ENCODE peak calls at places on chromosomes 6 and 20, in four cellular contexts. W, X, A and K are unnamed samples.

GRCh38 chr20:31587545-31588389 is 17.3 kb upstream of the ID1 start:
- DNase-seq in W (peak), X (peak), A (no peak), K (peak)

GRCh38 chr6:167892835-167893234 is 66.1 kb downstream of the AFDN start:
- DNase-seq in W (no peak), X (no peak), A (no peak), K (no peak)

GRCh38 chr20:21505810-21506530 is 7.9 kb downstream of the NKX2-2 start:
- DNase-seq in W (peak), X (peak), A (peak), K (peak)

GRCh38 chr6:165825416-165825815 is 162.4 kb upstream of the PDE10A start:
- DNase-seq in W (no peak), X (no peak), A (no peak), K (no peak)

GRCh38 chr6:110590821-110591351 is 114.5 kb upstream of the SLC22A16 start:
- DNase-seq in W (peak), X (peak), A (peak), K (no peak)

GRCh38 chr6:111724505-111724904 is 118.8 kb upstream of the TRAF3IP2 start:
- DNase-seq in W (no peak), X (no peak), A (no peak), K (no peak)

GRCh38 chr20:31721408-31722332 is 998 bp downstream of the BCL2L1 start:
- DNase-seq in W (no peak), X (no peak), A (no peak), K (no peak)

GRCh38 chr6:26389349-26389799 is 6.5 kb downstream of the BTN2A2 start:
- DNase-seq in W (no peak), X (no peak), A (no peak), K (no peak)

GRCh38 chr20:36777152-36777551 is 3.6 kb upstream of the DSN1 start:
- DNase-seq in W (no peak), X (no peak), A (no peak), K (no peak)

GRCh38 chr20:40241944-40242343 is 447.1 kb downstream of the MAFB start:
- DNase-seq in W (no peak), X (no peak), A (no peak), K (no peak)

GRCh38 chr6:137631323-137631722 is 137.1 kb upstream of the OLIG3 start:
- DNase-seq in W (no peak), X (no peak), A (no peak), K (no peak)

GRCh38 chr6:83824388-83824801 is 28.8 kb upstream of the RIPPLY2 start:
- DNase-seq in W (no peak), X (peak), A (peak), K (no peak)

GRCh38 chr20:39968495-39968894 is 720.5 kb downstream of the MAFB start:
- DNase-seq in W (no peak), X (no peak), A (no peak), K (no peak)

GRCh38 chr6:169663468-169663867 is 38.4 kb downstream of the WDR27 start:
- DNase-seq in W (no peak), X (no peak), A (no peak), K (no peak)

GRCh38 chr6:43451939-43452338 is 3.4 kb downstream of the DLK2 start:
- DNase-seq in W (no peak), X (no peak), A (no peak), K (no peak)

GRCh38 chr20:46013826-46014516 is 5.3 kb downstream of the MMP9 start:
- DNase-seq in W (peak), X (peak), A (peak), K (peak)

GRCh38 chr6:7154341-7155139 is 46.8 kb downstream of the RREB1 start:
- DNase-seq in W (no peak), X (no peak), A (no peak), K (no peak)

GRCh38 chr20:15654208-15654649 is 919.0 kb downstream of the KIF16B start:
- DNase-seq in W (peak), X (peak), A (peak), K (peak)

GRCh38 chr20:34720266-34720665 is 16.1 kb downstream of the TP53INP2 start:
- DNase-seq in W (no peak), X (no peak), A (peak), K (no peak)

DNA sequence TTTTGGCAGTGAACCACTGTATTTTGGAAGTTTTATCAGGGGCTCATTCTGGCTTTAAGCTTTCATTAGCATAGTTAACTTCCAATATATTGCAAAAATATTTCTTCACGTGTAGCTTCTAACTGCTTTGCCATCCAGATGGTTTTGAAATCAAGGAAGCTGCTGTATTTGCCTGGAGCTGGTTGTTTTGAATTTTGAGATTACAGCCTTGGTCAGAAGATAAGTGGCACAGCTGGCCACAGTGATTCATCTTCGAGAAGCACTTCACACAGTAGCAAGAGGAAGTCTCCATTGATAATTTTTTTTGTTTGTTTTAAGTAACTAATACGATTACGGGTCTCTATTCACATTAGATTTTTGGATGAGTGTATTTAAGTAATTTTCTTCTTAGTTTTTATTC is 3.8 kb downstream of the APCDD1L start:
- DNase-seq in W (peak), X (peak), A (peak), K (peak)
- H3K4me3 ChIP-seq in W (no peak), X (no peak), A (no peak), K (no peak)

DNA sequence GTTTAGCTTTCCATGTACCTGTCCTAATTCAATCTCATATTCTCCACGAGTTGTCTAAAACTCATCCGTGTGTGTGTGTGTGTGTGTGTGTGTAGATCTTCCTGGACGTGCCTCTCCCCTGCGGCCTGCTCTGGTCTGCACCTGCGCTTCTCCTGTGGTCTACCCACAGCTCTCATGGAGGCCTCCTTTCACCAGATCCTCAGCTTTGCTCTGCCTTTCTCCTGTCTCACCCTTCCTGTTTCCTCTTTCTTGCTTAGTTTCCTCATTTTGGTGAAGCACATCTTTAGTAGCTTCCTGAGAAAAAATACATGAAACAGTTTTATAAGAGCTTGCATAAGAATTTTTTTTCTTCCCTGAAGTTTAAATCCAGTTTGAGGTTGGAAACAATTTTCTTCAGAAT is 18.1 kb downstream of the SLX4IP start:
- DNase-seq in W (no peak), X (no peak), A (no peak), K (no peak)
- H3K9ac ChIP-seq in W (no peak), X (no peak), A (no peak), K (no peak)

GRCh38 chr6:1388081-1388926 is 1.1 kb upstream of the FOXF2 start:
- DNase-seq in W (peak), X (no peak), A (peak), K (peak)

GRCh38 chr6:1390805-1391511 is 1.6 kb downstream of the FOXF2 start:
- DNase-seq in W (peak), X (peak), A (peak), K (peak)

GRCh38 chr6:1388927-1389790 is at the start of gene FOXF2:
- DNase-seq in W (peak), X (peak), A (no peak), K (peak)

GRCh38 chr6:1390071-1390804 is 862 bp downstream of the FOXF2 start:
- DNase-seq in W (peak), X (peak), A (peak), K (peak)

DNA sequence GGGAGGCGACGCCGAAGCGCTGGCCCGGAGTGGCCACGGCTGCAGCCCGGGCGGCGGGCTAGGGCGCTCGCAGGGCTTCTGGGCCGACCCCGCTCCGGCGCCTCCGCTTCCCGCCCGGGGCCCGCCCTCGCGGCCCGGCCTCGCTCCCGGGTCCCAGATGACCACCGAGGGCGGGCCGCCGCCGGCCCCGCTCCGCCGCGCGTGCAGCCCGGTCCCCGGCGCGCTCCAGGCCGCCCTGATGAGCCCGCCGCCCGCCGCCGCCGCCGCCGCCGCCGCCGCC is 355 bp downstream of the FOXF2 start:
- DNase-seq in W (no peak), X (no peak), A (no peak), K (no peak)
- H3K4me3 ChIP-seq in W (no peak), X (peak), A (peak), K (peak)

GRCh38 chr6:97630592-97630991 is 347.6 kb upstream of the MMS22L start:
- DNase-seq in W (no peak), X (peak), A (peak), K (no peak)
- H3K9ac ChIP-seq in W (no peak), X (no peak), A (no peak), K (no peak)

GRCh38 chr20:47481330-47482216 is 20.1 kb upstream of the NCOA3 start:
- DNase-seq in W (no peak), X (no peak), A (no peak), K (no peak)
- H3K4me3 ChIP-seq in W (no peak), X (no peak), A (no peak), K (no peak)

DNA sequence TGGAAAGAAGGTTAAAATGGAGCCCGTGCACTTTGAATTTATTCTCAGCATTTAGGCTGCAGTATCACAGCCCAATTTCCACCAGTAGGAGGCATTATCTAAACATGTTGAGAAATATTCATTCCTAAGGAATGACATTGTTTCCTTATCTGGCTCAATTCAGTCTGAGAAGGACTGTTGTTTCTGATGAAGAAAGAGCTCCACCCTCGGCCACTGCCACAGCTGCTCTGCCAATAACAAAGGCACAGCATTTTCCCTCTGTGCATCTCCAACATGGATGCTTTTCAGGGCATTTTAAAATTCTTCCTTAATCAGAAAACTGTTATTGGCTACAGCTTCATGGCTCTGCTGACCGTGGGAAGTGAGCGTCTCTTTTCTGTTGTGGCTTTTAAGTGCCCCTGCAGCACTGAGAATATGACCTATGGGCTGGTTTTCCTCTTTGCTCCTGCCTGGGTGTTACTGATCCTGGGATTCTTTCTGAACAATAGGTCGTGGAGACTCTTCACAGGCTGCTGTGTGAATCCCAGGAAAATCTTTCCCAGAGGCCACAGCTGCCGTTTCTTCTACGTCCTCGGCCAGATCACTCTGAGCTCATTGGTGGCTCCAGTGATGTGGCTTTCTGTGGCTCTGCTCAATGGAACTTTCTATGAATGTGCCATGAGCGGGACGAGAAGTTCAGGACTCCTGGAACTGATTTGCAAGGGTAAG is at the start of gene CALHM5:
- DNase-seq in W (peak), X (peak), A (peak), K (peak)
- H3K9ac ChIP-seq in W (peak), X (peak), A (peak), K (peak)

DNA sequence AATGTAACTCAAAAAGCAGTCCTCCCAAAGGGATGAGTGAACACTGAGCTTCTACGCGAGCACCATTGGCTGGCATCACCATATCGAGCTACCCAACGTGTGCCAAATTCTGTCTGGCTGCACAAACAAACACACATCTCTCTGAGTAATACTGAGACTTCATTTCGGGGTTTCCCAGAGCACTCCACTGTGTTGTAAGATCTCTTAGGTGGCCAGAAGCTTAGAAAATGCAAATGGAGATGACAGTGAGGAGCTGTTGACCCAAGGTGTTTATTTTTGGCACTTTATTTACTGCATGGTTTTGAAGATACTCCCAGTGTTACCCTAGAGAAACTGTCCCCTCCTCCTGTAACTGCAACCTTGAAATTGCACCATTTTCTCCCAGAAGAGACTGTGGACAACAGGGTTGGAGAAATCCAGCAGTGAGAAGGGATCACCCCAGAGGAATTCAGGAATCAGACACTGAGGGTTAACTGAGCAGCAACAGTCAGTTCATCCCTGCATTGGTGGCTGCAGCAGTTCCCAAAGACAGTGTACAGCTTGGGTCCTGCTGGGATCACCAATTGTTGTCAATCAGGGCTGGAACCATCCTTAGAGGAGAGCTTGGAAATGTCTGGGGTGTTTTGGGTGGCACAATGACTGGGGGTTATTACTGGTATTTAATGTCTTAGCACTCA is 1.0 kb upstream of the RIPOR2 start:
- DNase-seq in W (no peak), X (peak), A (peak), K (no peak)
- H3K4me3 ChIP-seq in W (no peak), X (no peak), A (no peak), K (no peak)

GRCh38 chr20:13148402-13148801 is 72.7 kb upstream of the ISM1 start:
- DNase-seq in W (no peak), X (no peak), A (no peak), K (no peak)

GRCh38 chr20:13147071-13147961 is 73.8 kb upstream of the ISM1 start:
- DNase-seq in W (no peak), X (no peak), A (no peak), K (peak)

GRCh38 chr20:13148961-13149360 is 72.1 kb upstream of the ISM1 start:
- DNase-seq in W (no peak), X (no peak), A (no peak), K (no peak)

GRCh38 chr20:13149371-13149770 is 71.7 kb upstream of the ISM1 start:
- DNase-seq in W (no peak), X (peak), A (no peak), K (peak)

DNA sequence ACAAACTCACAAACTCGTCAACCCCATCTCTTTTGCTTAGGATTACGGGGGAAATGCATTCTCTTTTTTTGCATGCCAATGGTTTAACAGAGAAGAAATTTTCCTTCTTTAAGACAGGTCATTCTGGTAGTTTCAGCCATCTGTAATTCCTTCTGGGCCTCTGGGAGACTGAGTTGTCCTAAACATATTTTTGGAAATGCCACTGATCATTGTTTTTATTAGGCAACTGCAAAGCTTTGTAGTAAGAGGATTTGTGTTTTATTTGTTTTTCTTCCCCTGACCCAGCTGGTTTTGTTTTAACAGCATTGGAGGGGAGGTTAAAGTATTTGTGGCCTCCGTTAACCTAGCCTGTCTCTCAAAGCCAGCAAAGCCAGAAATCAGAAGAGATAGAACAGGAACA is 73.1 kb upstream of the ISM1 start:
- DNase-seq in W (no peak), X (no peak), A (no peak), K (peak)
- H3K9ac ChIP-seq in W (no peak), X (no peak), A (no peak), K (peak)

DNA sequence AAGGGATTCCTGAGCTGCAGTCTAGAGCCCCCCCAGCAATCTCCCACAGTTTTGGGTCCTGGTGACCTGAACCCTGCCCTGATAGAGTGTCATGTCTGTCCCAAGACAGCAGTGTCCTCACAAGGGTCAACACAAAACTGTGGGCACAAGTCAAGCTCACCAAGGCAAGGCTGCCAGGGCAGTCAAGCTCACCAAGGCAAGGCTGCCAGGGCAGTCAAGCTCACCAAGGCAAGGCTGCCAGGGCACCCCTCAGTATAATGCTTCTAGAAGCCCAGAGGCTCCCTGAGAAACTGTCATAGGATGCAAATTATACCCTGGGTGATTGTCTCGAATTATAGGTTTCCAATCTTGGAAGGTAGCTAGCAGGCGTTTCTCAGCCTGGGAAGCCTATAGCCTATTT is 108.5 kb downstream of the NFATC2 start:
- DNase-seq in W (no peak), X (no peak), A (no peak), K (no peak)
- H3K4me3 ChIP-seq in W (no peak), X (no peak), A (no peak), K (no peak)